ENCODE peak calls at places on chromosomes 6 and 20, in four cellular contexts. One of them, this sample, is unnamed.

GRCh38 chr6:129368970-129369369 is 341.0 kb downstream of the ARHGAP18 start:
- DNase-seq in colonic mucosa: no peak
- DNase-seq in cardiac muscle cell: peak; percentile 12
- DNase-seq in thoracic aorta: no peak
- DNase-seq in this sample: no peak

GRCh38 chr6:85459224-85459901 is 9.5 kb downstream of the NT5E start:
- DNase-seq in cardiac muscle cell: peak; percentile 83
- DNase-seq in thoracic aorta: no peak
- DNase-seq in colonic mucosa: no peak
- DNase-seq in this sample: no peak

GRCh38 chr6:124792386-124792785 is 169.9 kb upstream of the RNF217 start:
- DNase-seq in thoracic aorta: no peak
- DNase-seq in cardiac muscle cell: no peak
- DNase-seq in colonic mucosa: no peak
- DNase-seq in this sample: no peak

GRCh38 chr6:43716099-43716498 is 28.5 kb upstream of the MRPS18A start:
- DNase-seq in thoracic aorta: no peak
- DNase-seq in colonic mucosa: no peak
- DNase-seq in cardiac muscle cell: peak; percentile 89
- DNase-seq in this sample: no peak

GRCh38 chr20:5770240-5770986 is 20.2 kb downstream of the SHLD1 start:
- DNase-seq in colonic mucosa: no peak
- DNase-seq in cardiac muscle cell: peak; percentile 21
- DNase-seq in thoracic aorta: no peak
- DNase-seq in this sample: no peak

GRCh38 chr6:20870493-20870892 is 336.2 kb downstream of the CDKAL1 start:
- DNase-seq in cardiac muscle cell: no peak
- DNase-seq in colonic mucosa: no peak
- DNase-seq in thoracic aorta: no peak
- DNase-seq in this sample: no peak

GRCh38 chr6:113457156-113457555 is 400.0 kb upstream of the MARCKS start:
- DNase-seq in cardiac muscle cell: peak; percentile 89
- DNase-seq in thoracic aorta: no peak
- DNase-seq in colonic mucosa: no peak
- DNase-seq in this sample: no peak

GRCh38 chr6:1838604-1839003 is 228.9 kb downstream of the FOXC1 start:
- DNase-seq in colonic mucosa: no peak
- DNase-seq in thoracic aorta: no peak
- DNase-seq in cardiac muscle cell: no peak
- DNase-seq in this sample: no peak

GRCh38 chr20:63216849-63217471 is 1.0 kb upstream of the YTHDF1 start:
- DNase-seq in colonic mucosa: no peak
- DNase-seq in cardiac muscle cell: no peak
- DNase-seq in thoracic aorta: no peak
- DNase-seq in this sample: no peak

GRCh38 chr6:111841822-111842221 is 31.4 kb downstream of the FYN start:
- DNase-seq in thoracic aorta: no peak
- DNase-seq in cardiac muscle cell: peak; percentile 82
- DNase-seq in colonic mucosa: peak; percentile 44
- DNase-seq in this sample: no peak

GRCh38 chr6:23533954-23534725 is 591.9 kb upstream of the NRSN1 start:
- DNase-seq in colonic mucosa: no peak
- DNase-seq in thoracic aorta: no peak
- DNase-seq in cardiac muscle cell: peak; percentile 44
- DNase-seq in this sample: no peak

GRCh38 chr6:134063121-134063965 is 10.9 kb upstream of the SLC2A12 start:
- DNase-seq in thoracic aorta: no peak
- DNase-seq in colonic mucosa: no peak
- DNase-seq in cardiac muscle cell: no peak
- DNase-seq in this sample: no peak

GRCh38 chr6:72245565-72245964 is 359.2 kb downstream of the RIMS1 start:
- DNase-seq in colonic mucosa: no peak
- DNase-seq in cardiac muscle cell: no peak
- DNase-seq in thoracic aorta: no peak
- DNase-seq in this sample: no peak

GRCh38 chr6:10778230-10778629 is 30.6 kb downstream of the TMEM14B start:
- DNase-seq in colonic mucosa: no peak
- DNase-seq in cardiac muscle cell: no peak
- DNase-seq in thoracic aorta: no peak
- DNase-seq in this sample: no peak